ENCODE peak calls at places on chromosomes 16 and 17, in seven cellular contexts. One of them, this sample, is unnamed.
A peak's percentile ranks its signal among the peaks of the same experiment; 100 is the strongest.

GRCh38 chr16:3188925-3189825 is 1.2 kb downstream of the OR1F1 start:
- DNase-seq in GM23338: peak; percentile 85
- DNase-seq in lower leg skin: no peak
- DNase-seq in tibial artery: no peak
- DNase-seq in left lung: no peak
- DNase-seq in A549: peak; percentile 52
- DNase-seq in H1: no peak
- DNase-seq in this sample: no peak

GRCh38 chr16:89795676-89796075 is 20.8 kb downstream of the FANCA start:
- DNase-seq in left lung: no peak
- DNase-seq in A549: no peak
- DNase-seq in GM23338: peak; percentile 20
- DNase-seq in lower leg skin: no peak
- DNase-seq in tibial artery: no peak
- DNase-seq in H1: no peak
- DNase-seq in this sample: no peak

GRCh38 chr17:17063546-17064122 is 21.4 kb downstream of the MPRIP start:
- DNase-seq in left lung: peak; percentile 81
- DNase-seq in lower leg skin: peak; percentile 91
- DNase-seq in GM23338: no peak
- DNase-seq in A549: no peak
- DNase-seq in tibial artery: peak; percentile 94
- DNase-seq in H1: no peak
- DNase-seq in this sample: no peak

GRCh38 chr17:38910325-38910724 is 15.1 kb upstream of the LASP1NB start:
- DNase-seq in GM23338: no peak
- DNase-seq in lower leg skin: peak; percentile 23
- DNase-seq in H1: no peak
- DNase-seq in left lung: peak; percentile 7
- DNase-seq in tibial artery: no peak
- DNase-seq in A549: no peak
- DNase-seq in this sample: peak; percentile 60

GRCh38 chr16:68884867-68885266 is 41.5 kb downstream of the TANGO6 start:
- DNase-seq in lower leg skin: no peak
- DNase-seq in H1: no peak
- DNase-seq in tibial artery: no peak
- DNase-seq in GM23338: no peak
- DNase-seq in A549: no peak
- DNase-seq in left lung: no peak
- DNase-seq in this sample: no peak

GRCh38 chr16:56163089-56163488 is 28.2 kb upstream of the GNAO1 start:
- DNase-seq in lower leg skin: no peak
- DNase-seq in tibial artery: no peak
- DNase-seq in left lung: no peak
- DNase-seq in H1: no peak
- DNase-seq in A549: no peak
- DNase-seq in GM23338: no peak
- DNase-seq in this sample: no peak

GRCh38 chr17:57158795-57159194 is 73.7 kb downstream of the AKAP1 start:
- DNase-seq in A549: no peak
- DNase-seq in tibial artery: no peak
- DNase-seq in left lung: no peak
- DNase-seq in GM23338: no peak
- DNase-seq in H1: no peak
- DNase-seq in lower leg skin: peak; percentile 13
- DNase-seq in this sample: no peak

GRCh38 chr16:3774156-3774767 is 56.9 kb upstream of the TRAP1 start:
- DNase-seq in H1: no peak
- DNase-seq in tibial artery: no peak
- DNase-seq in left lung: no peak
- DNase-seq in A549: no peak
- DNase-seq in GM23338: no peak
- DNase-seq in lower leg skin: peak; percentile 46
- DNase-seq in this sample: no peak

GRCh38 chr16:85699224-85699558 is 10.4 kb upstream of the GINS2 start:
- DNase-seq in left lung: no peak
- DNase-seq in GM23338: peak; percentile 78
- DNase-seq in tibial artery: no peak
- DNase-seq in H1: no peak
- DNase-seq in lower leg skin: no peak
- DNase-seq in A549: no peak
- DNase-seq in this sample: no peak

GRCh38 chr16:86027366-86028126 is 128.6 kb downstream of the IRF8 start:
- DNase-seq in lower leg skin: peak; percentile 50
- DNase-seq in left lung: peak; percentile 7
- DNase-seq in H1: no peak
- DNase-seq in A549: no peak
- DNase-seq in tibial artery: peak; percentile 47
- DNase-seq in GM23338: no peak
- DNase-seq in this sample: no peak

GRCh38 chr16:23334950-23335349 is 32.8 kb downstream of the SCNN1B start:
- DNase-seq in left lung: no peak
- DNase-seq in GM23338: no peak
- DNase-seq in H1: no peak
- DNase-seq in A549: no peak
- DNase-seq in lower leg skin: no peak
- DNase-seq in tibial artery: no peak
- DNase-seq in this sample: no peak

GRCh38 chr17:73746314-73747073 is 102.2 kb upstream of the SDK2 start:
- DNase-seq in H1: no peak
- DNase-seq in tibial artery: no peak
- DNase-seq in GM23338: no peak
- DNase-seq in left lung: no peak
- DNase-seq in lower leg skin: no peak
- DNase-seq in A549: no peak
- DNase-seq in this sample: no peak

GRCh38 chr17:75250009-75250471 is 11.4 kb downstream of the GGA3 start:
- DNase-seq in lower leg skin: peak; percentile 83
- DNase-seq in GM23338: no peak
- DNase-seq in A549: no peak
- DNase-seq in H1: no peak
- DNase-seq in left lung: no peak
- DNase-seq in tibial artery: no peak
- DNase-seq in this sample: no peak

GRCh38 chr17:35372846-35373531 is 432 bp downstream of the SLFN11 start:
- DNase-seq in H1: no peak
- DNase-seq in GM23338: peak; percentile 57
- DNase-seq in left lung: no peak
- DNase-seq in A549: peak; percentile 15
- DNase-seq in tibial artery: no peak
- DNase-seq in lower leg skin: no peak
- DNase-seq in this sample: no peak

GRCh38 chr17:18228176-18228682 is 2.8 kb downstream of the LLGL1 start:
- DNase-seq in A549: no peak
- DNase-seq in left lung: no peak
- DNase-seq in tibial artery: no peak
- DNase-seq in H1: no peak
- DNase-seq in lower leg skin: no peak
- DNase-seq in GM23338: no peak
- DNase-seq in this sample: no peak

GRCh38 chr16:14181371-14182050 is 110.4 kb downstream of the MRTFB start:
- DNase-seq in tibial artery: no peak
- DNase-seq in lower leg skin: no peak
- DNase-seq in left lung: no peak
- DNase-seq in A549: peak; percentile 28
- DNase-seq in GM23338: no peak
- DNase-seq in H1: no peak
- DNase-seq in this sample: no peak

GRCh38 chr16:877242-878065 is 76.9 kb upstream of the GNG13 start:
- DNase-seq in lower leg skin: no peak
- DNase-seq in GM23338: no peak
- DNase-seq in A549: no peak
- DNase-seq in H1: no peak
- DNase-seq in left lung: no peak
- DNase-seq in tibial artery: no peak
- DNase-seq in this sample: no peak

GRCh38 chr17:74430706-74431567 is 951 bp upstream of the GPRC5C start:
- DNase-seq in tibial artery: peak; percentile 98
- DNase-seq in H1: no peak
- DNase-seq in GM23338: peak; percentile 80
- DNase-seq in left lung: peak; percentile 89
- DNase-seq in A549: peak; percentile 97
- DNase-seq in lower leg skin: peak; percentile 94
- DNase-seq in this sample: no peak

GRCh38 chr16:83924686-83925085 is 25.8 kb downstream of the MLYCD start:
- DNase-seq in tibial artery: no peak
- DNase-seq in lower leg skin: no peak
- DNase-seq in left lung: no peak
- DNase-seq in GM23338: no peak
- DNase-seq in A549: no peak
- DNase-seq in H1: no peak
- DNase-seq in this sample: no peak

GRCh38 chr16:84618428-84619102 is 687 bp upstream of the COTL1 start:
- DNase-seq in GM23338: peak; percentile 91
- DNase-seq in left lung: no peak
- DNase-seq in A549: peak; percentile 90
- DNase-seq in tibial artery: peak; percentile 75
- DNase-seq in lower leg skin: no peak
- DNase-seq in H1: peak; percentile 54
- DNase-seq in this sample: no peak

GRCh38 chr16:27315333-27316037 is 1.7 kb downstream of the IL4R start:
- DNase-seq in tibial artery: peak; percentile 78
- DNase-seq in H1: no peak
- DNase-seq in lower leg skin: peak; percentile 93
- DNase-seq in A549: peak; percentile 58
- DNase-seq in left lung: peak; percentile 57
- DNase-seq in GM23338: peak; percentile 38
- DNase-seq in this sample: no peak

GRCh38 chr17:76147211-76148014 is 6.4 kb upstream of the FOXJ1 start:
- DNase-seq in left lung: no peak
- DNase-seq in H1: no peak
- DNase-seq in A549: peak; percentile 64
- DNase-seq in lower leg skin: no peak
- DNase-seq in GM23338: peak; percentile 48
- DNase-seq in tibial artery: no peak
- DNase-seq in this sample: no peak

GRCh38 chr17:60586288-60586974 is 13.6 kb upstream of the PPM1D start:
- DNase-seq in left lung: no peak
- DNase-seq in A549: no peak
- DNase-seq in GM23338: peak; percentile 68
- DNase-seq in H1: no peak
- DNase-seq in lower leg skin: no peak
- DNase-seq in tibial artery: no peak
- DNase-seq in this sample: no peak
- TF ChIP-seq CTCF in left lung: no peak
- TF ChIP-seq CTCF in A549: peak; percentile 55
- TF ChIP-seq CTCF in GM23338: peak; percentile 72
- TF ChIP-seq CTCF in H1: peak; percentile 56
- TF ChIP-seq CTCF in lower leg skin: no peak
- TF ChIP-seq CTCF in tibial artery: no peak
- TF ChIP-seq CTCF in this sample: no peak

GRCh38 chr16:25052161-25052511 is 37.0 kb upstream of the ARHGAP17 start:
- DNase-seq in left lung: no peak
- DNase-seq in tibial artery: no peak
- DNase-seq in H1: no peak
- DNase-seq in lower leg skin: no peak
- DNase-seq in GM23338: no peak
- DNase-seq in A549: no peak
- DNase-seq in this sample: no peak
- H3K4me3 ChIP-seq in left lung: no peak overlapping the region
- H3K4me3 ChIP-seq in tibial artery: peak overlapping the region; percentile 11
- H3K4me3 ChIP-seq in H1: no peak overlapping the region
- H3K4me3 ChIP-seq in lower leg skin: no peak overlapping the region
- H3K4me3 ChIP-seq in GM23338: no peak overlapping the region
- H3K4me3 ChIP-seq in A549: no peak overlapping the region
- H3K4me3 ChIP-seq in this sample: no peak overlapping the region

GRCh38 chr16:48041861-48042435 is 113.8 kb downstream of the ABCC12 start:
- DNase-seq in H1: no peak
- DNase-seq in A549: no peak
- DNase-seq in tibial artery: no peak
- DNase-seq in lower leg skin: no peak
- DNase-seq in left lung: no peak
- DNase-seq in GM23338: peak; percentile 70
- DNase-seq in this sample: no peak
- TF ChIP-seq CTCF in H1: peak; percentile 79
- TF ChIP-seq CTCF in A549: no peak
- TF ChIP-seq CTCF in tibial artery: no peak
- TF ChIP-seq CTCF in lower leg skin: no peak
- TF ChIP-seq CTCF in left lung: no peak
- TF ChIP-seq CTCF in GM23338: peak; percentile 69
- TF ChIP-seq CTCF in this sample: no peak

GRCh38 chr16:9089660-9090059 is 1.8 kb upstream of the HAPSTR1 start:
- DNase-seq in left lung: no peak
- DNase-seq in GM23338: no peak
- DNase-seq in A549: no peak
- DNase-seq in tibial artery: no peak
- DNase-seq in H1: no peak
- DNase-seq in lower leg skin: no peak
- DNase-seq in this sample: no peak
- H3K4me3 ChIP-seq in left lung: no peak overlapping the region
- H3K4me3 ChIP-seq in GM23338: peak overlapping the region; percentile 81
- H3K4me3 ChIP-seq in A549: no peak overlapping the region
- H3K4me3 ChIP-seq in tibial artery: no peak overlapping the region
- H3K4me3 ChIP-seq in H1: peak overlapping the region; percentile 71
- H3K4me3 ChIP-seq in lower leg skin: no peak overlapping the region
- H3K4me3 ChIP-seq in this sample: peak overlapping the region; percentile 46

DNA sequence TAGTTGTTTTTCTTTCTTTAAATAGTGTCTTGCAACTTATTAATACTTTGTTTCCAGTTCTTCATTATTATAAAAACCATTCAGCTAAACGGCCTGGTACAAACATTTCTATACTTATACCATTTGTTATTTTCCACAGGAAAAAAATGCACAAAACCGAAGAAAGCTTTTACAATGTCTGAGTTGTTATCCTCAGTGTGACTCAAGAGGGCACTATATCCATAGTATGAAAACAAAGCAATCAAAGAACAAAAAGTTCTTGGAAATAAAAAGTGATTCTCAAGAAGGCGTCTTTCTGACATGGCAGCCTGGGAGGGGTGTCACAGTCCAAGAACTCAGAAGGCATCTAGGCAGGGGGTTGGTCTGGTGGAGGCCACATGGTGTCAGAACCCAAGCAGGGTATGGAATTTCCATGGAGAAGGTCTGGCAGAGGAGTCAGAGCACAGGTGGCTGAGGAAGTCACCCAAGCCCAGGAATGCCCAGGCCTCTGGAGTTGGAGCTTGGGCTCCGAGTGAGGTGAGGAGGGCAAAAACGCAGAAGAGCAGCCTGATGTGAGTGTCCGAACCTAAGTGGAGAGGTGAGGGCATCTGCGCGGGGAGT is 70.9 kb upstream of the ATP2A3 start:
- DNase-seq in left lung: no peak
- DNase-seq in H1: no peak
- DNase-seq in lower leg skin: no peak
- DNase-seq in GM23338: peak; percentile 6
- DNase-seq in tibial artery: no peak
- DNase-seq in A549: no peak
- DNase-seq in this sample: no peak
- TF ChIP-seq CTCF in left lung: no peak
- TF ChIP-seq CTCF in H1: peak; percentile 1
- TF ChIP-seq CTCF in lower leg skin: no peak
- TF ChIP-seq CTCF in GM23338: no peak
- TF ChIP-seq CTCF in tibial artery: no peak
- TF ChIP-seq CTCF in A549: no peak
- TF ChIP-seq CTCF in this sample: no peak